ENCODE peak calls at places on chromosomes 2 and 18, in six cellular contexts. One of them, this sample, is unnamed.

GRCh38 chr2:95268208-95269035 is 5.8 kb upstream of the PROM2 start:
- DNase-seq in HepG2: no peak
- DNase-seq in WTC11: peak
- DNase-seq in H1: no peak
- DNase-seq in A549: no peak
- DNase-seq in endothelial cell of umbilical vein: no peak
- DNase-seq in this sample: no peak

GRCh38 chr2:238467062-238467461 is 40.3 kb downstream of the ASB1 start:
- DNase-seq in WTC11: no peak
- DNase-seq in H1: no peak
- DNase-seq in endothelial cell of umbilical vein: no peak
- DNase-seq in A549: no peak
- DNase-seq in HepG2: no peak
- DNase-seq in this sample: no peak

GRCh38 chr2:20653695-20654306 is 2.9 kb upstream of the HS1BP3 start:
- DNase-seq in H1: no peak
- DNase-seq in WTC11: no peak
- DNase-seq in A549: no peak
- DNase-seq in HepG2: no peak
- DNase-seq in endothelial cell of umbilical vein: no peak
- DNase-seq in this sample: peak

GRCh38 chr2:234495801-234496441 is 960 bp downstream of the ARL4C start:
- DNase-seq in endothelial cell of umbilical vein: peak
- DNase-seq in H1: no peak
- DNase-seq in WTC11: peak
- DNase-seq in A549: no peak
- DNase-seq in HepG2: no peak
- DNase-seq in this sample: no peak

GRCh38 chr2:101533611-101534601 is 59.0 kb upstream of the RFX8 start:
- DNase-seq in HepG2: no peak
- DNase-seq in A549: no peak
- DNase-seq in endothelial cell of umbilical vein: peak
- DNase-seq in H1: no peak
- DNase-seq in WTC11: peak
- DNase-seq in this sample: no peak

GRCh38 chr2:151053661-151053990 is 208.0 kb downstream of the RBM43 start:
- DNase-seq in H1: no peak
- DNase-seq in WTC11: no peak
- DNase-seq in HepG2: no peak
- DNase-seq in endothelial cell of umbilical vein: no peak
- DNase-seq in A549: no peak
- DNase-seq in this sample: no peak

GRCh38 chr2:57869763-57870344 is 176.8 kb upstream of the VRK2 start:
- DNase-seq in endothelial cell of umbilical vein: no peak
- DNase-seq in H1: no peak
- DNase-seq in HepG2: no peak
- DNase-seq in A549: no peak
- DNase-seq in WTC11: no peak
- DNase-seq in this sample: no peak

GRCh38 chr18:616380-616995 is 19.7 kb downstream of the CLUL1 start:
- DNase-seq in H1: no peak
- DNase-seq in A549: peak
- DNase-seq in WTC11: no peak
- DNase-seq in HepG2: peak
- DNase-seq in endothelial cell of umbilical vein: peak
- DNase-seq in this sample: peak

GRCh38 chr18:2846638-2847340 is at the start of gene EMILIN2:
- DNase-seq in WTC11: peak
- DNase-seq in HepG2: no peak
- DNase-seq in endothelial cell of umbilical vein: peak
- DNase-seq in H1: no peak
- DNase-seq in A549: no peak
- DNase-seq in this sample: peak

GRCh38 chr2:88116669-88117432 is 11.0 kb downstream of the FABP1 start:
- DNase-seq in endothelial cell of umbilical vein: no peak
- DNase-seq in WTC11: no peak
- DNase-seq in H1: no peak
- DNase-seq in A549: no peak
- DNase-seq in HepG2: no peak
- DNase-seq in this sample: no peak

GRCh38 chr18:27763936-27764335 is 413.0 kb downstream of the CDH2 start:
- DNase-seq in endothelial cell of umbilical vein: no peak
- DNase-seq in A549: no peak
- DNase-seq in WTC11: no peak
- DNase-seq in H1: no peak
- DNase-seq in HepG2: no peak
- DNase-seq in this sample: no peak

GRCh38 chr18:47215554-47216138 is 35.8 kb downstream of the SKOR2 start:
- DNase-seq in HepG2: peak
- DNase-seq in A549: peak
- DNase-seq in H1: no peak
- DNase-seq in endothelial cell of umbilical vein: peak
- DNase-seq in WTC11: peak
- DNase-seq in this sample: peak

GRCh38 chr2:241030333-241030680 is 31.9 kb downstream of the SNED1 start:
- DNase-seq in HepG2: no peak
- DNase-seq in A549: no peak
- DNase-seq in endothelial cell of umbilical vein: no peak
- DNase-seq in WTC11: no peak
- DNase-seq in H1: no peak
- DNase-seq in this sample: no peak

GRCh38 chr18:55699233-55699765 is 111.3 kb upstream of the TCF4 start:
- DNase-seq in HepG2: no peak
- DNase-seq in endothelial cell of umbilical vein: no peak
- DNase-seq in WTC11: no peak
- DNase-seq in H1: no peak
- DNase-seq in A549: no peak
- DNase-seq in this sample: peak

GRCh38 chr2:134836986-134837385 is 1.4 kb upstream of the ACMSD start:
- DNase-seq in WTC11: no peak
- DNase-seq in A549: no peak
- DNase-seq in HepG2: no peak
- DNase-seq in endothelial cell of umbilical vein: no peak
- DNase-seq in H1: no peak
- DNase-seq in this sample: no peak

GRCh38 chr2:98588880-98589425 is 19.4 kb downstream of the COA5 start:
- DNase-seq in WTC11: no peak
- DNase-seq in HepG2: no peak
- DNase-seq in endothelial cell of umbilical vein: no peak
- DNase-seq in A549: no peak
- DNase-seq in H1: no peak
- DNase-seq in this sample: no peak

GRCh38 chr2:20661028-20661980 is 5.6 kb upstream of the GDF7 start:
- DNase-seq in WTC11: peak
- DNase-seq in H1: peak
- DNase-seq in A549: peak
- DNase-seq in endothelial cell of umbilical vein: peak
- DNase-seq in HepG2: peak
- DNase-seq in this sample: peak

GRCh38 chr2:119751706-119752105 is 8.0 kb upstream of the PTPN4 start:
- DNase-seq in A549: no peak
- DNase-seq in WTC11: no peak
- DNase-seq in HepG2: no peak
- DNase-seq in H1: no peak
- DNase-seq in endothelial cell of umbilical vein: no peak
- DNase-seq in this sample: no peak

GRCh38 chr2:200308421-200309295 is 2.2 kb downstream of the SPATS2L start:
- DNase-seq in endothelial cell of umbilical vein: peak
- DNase-seq in A549: no peak
- DNase-seq in WTC11: no peak
- DNase-seq in HepG2: no peak
- DNase-seq in H1: no peak
- DNase-seq in this sample: no peak

GRCh38 chr2:55556809-55557208 is 37.3 kb downstream of the CFAP36 start:
- DNase-seq in A549: no peak
- DNase-seq in HepG2: no peak
- DNase-seq in endothelial cell of umbilical vein: no peak
- DNase-seq in H1: no peak
- DNase-seq in WTC11: no peak
- DNase-seq in this sample: no peak

GRCh38 chr2:55553321-55553720 is 33.8 kb downstream of the CFAP36 start:
- DNase-seq in H1: no peak
- DNase-seq in endothelial cell of umbilical vein: no peak
- DNase-seq in A549: no peak
- DNase-seq in HepG2: no peak
- DNase-seq in WTC11: no peak
- DNase-seq in this sample: no peak

GRCh38 chr2:55550368-55551102 is 31.0 kb downstream of the CFAP36 start:
- DNase-seq in A549: no peak
- DNase-seq in H1: no peak
- DNase-seq in WTC11: no peak
- DNase-seq in HepG2: no peak
- DNase-seq in endothelial cell of umbilical vein: peak
- DNase-seq in this sample: no peak

GRCh38 chr2:55560855-55561254 is 41.3 kb downstream of the CFAP36 start:
- DNase-seq in endothelial cell of umbilical vein: no peak
- DNase-seq in H1: no peak
- DNase-seq in WTC11: no peak
- DNase-seq in HepG2: no peak
- DNase-seq in A549: no peak
- DNase-seq in this sample: no peak

GRCh38 chr2:55555977-55556376 is 36.5 kb downstream of the CFAP36 start:
- DNase-seq in H1: no peak
- DNase-seq in A549: no peak
- DNase-seq in WTC11: no peak
- DNase-seq in HepG2: no peak
- DNase-seq in endothelial cell of umbilical vein: peak
- DNase-seq in this sample: no peak
- TF ChIP-seq JUN in H1: no peak
- TF ChIP-seq JUN in A549: no peak
- TF ChIP-seq JUN in WTC11: no peak
- TF ChIP-seq JUN in HepG2: no peak
- TF ChIP-seq JUN in endothelial cell of umbilical vein: no peak
- TF ChIP-seq JUN in this sample: no peak

DNA sequence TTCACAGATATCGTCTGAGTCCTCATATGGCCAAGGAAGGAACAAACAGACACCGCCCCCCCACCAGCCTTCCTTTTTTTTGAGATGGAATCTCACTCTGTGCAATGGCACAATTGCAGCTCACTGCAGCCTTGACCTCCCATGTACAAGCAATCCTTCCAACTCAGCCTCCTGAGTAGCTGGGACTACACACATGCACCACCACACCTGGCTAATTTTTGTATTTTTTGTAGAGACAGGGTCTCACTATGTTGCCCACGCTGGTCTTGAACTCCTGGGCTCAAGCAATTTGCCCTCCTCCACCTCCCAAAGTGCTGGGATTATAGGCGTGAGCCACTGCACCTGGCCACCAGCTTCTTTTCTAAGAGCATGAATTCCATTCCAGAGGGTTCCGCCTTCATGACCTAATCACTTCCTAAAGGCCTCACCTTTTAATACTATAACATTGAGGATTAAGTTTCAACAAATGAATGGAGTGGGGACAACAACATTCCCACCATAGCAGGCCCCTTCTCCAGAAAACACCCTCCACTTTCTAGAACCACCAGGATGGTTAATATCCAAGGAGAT is 2.2 kb upstream of the TMBIM1 start:
- DNase-seq in A549: no peak
- DNase-seq in endothelial cell of umbilical vein: no peak
- DNase-seq in H1: no peak
- DNase-seq in WTC11: no peak
- DNase-seq in HepG2: no peak
- DNase-seq in this sample: no peak
- TF ChIP-seq JUN in A549: no peak
- TF ChIP-seq JUN in endothelial cell of umbilical vein: no peak
- TF ChIP-seq JUN in H1: no peak
- TF ChIP-seq JUN in WTC11: no peak
- TF ChIP-seq JUN in HepG2: no peak
- TF ChIP-seq JUN in this sample: no peak

DNA sequence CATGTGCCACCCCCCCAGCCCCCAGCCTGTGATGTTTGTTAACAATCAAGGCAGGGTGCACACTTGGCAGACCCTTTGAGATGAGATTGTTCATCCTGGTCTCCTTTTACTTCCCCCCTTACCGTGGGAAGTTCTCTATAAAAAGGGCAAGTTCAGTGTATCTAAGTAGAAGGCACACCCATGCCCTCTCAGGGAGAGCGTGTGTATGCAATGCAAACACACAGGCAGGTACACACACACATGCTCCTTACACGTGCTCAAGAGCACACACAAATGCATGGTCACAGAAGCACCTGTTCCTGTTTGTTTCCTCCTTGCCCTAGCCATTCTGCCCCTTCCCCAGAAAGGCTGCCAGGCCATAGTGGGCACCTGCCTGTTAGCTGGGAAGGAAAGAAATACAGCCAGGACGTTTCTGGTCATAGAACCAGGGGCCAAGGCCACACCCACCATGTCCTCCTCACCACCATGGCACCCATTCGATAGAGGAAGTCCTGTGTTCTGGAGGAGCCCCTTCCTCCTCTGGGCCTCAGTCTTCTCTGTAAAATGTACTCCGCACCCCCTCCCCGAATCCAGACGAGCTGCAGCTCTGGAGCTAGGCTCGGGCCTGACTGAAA is 3.1 kb downstream of the ATOH8 start:
- DNase-seq in A549: no peak
- DNase-seq in endothelial cell of umbilical vein: no peak
- DNase-seq in H1: no peak
- DNase-seq in HepG2: no peak
- DNase-seq in WTC11: no peak
- DNase-seq in this sample: no peak
- TF ChIP-seq JUN in A549: no peak
- TF ChIP-seq JUN in endothelial cell of umbilical vein: no peak
- TF ChIP-seq JUN in H1: no peak
- TF ChIP-seq JUN in HepG2: no peak
- TF ChIP-seq JUN in WTC11: no peak
- TF ChIP-seq JUN in this sample: no peak

GRCh38 chr18:23503967-23504352 is 649 bp downstream of the RMC1 start:
- DNase-seq in endothelial cell of umbilical vein: no peak
- DNase-seq in H1: no peak
- DNase-seq in HepG2: no peak
- DNase-seq in WTC11: no peak
- DNase-seq in A549: no peak
- DNase-seq in this sample: no peak
- TF ChIP-seq JUN in endothelial cell of umbilical vein: no peak
- TF ChIP-seq JUN in H1: no peak
- TF ChIP-seq JUN in HepG2: no peak
- TF ChIP-seq JUN in WTC11: no peak
- TF ChIP-seq JUN in A549: no peak
- TF ChIP-seq JUN in this sample: no peak